ENCODE peak calls at places on chromosome 16, in five cellular contexts. One of them, this sample, is unnamed.

GRCh38 chr16:13300066-13300465 is 398.7 kb downstream of the SHISA9 start:
- DNase-seq in H54: no peak
- DNase-seq in adrenal gland: no peak
- DNase-seq in body of pancreas: no peak
- DNase-seq in GM12892: no peak
- DNase-seq in this sample: no peak

GRCh38 chr16:58661199-58661830 is 23.3 kb downstream of the SLC38A7 start:
- DNase-seq in body of pancreas: peak
- DNase-seq in GM12892: no peak
- DNase-seq in H54: peak
- DNase-seq in adrenal gland: peak
- DNase-seq in this sample: peak

GRCh38 chr16:68377667-68378420 is 67.0 kb downstream of the PRMT7 start:
- DNase-seq in H54: no peak
- DNase-seq in GM12892: no peak
- DNase-seq in body of pancreas: no peak
- DNase-seq in adrenal gland: no peak
- DNase-seq in this sample: no peak

GRCh38 chr16:72752004-72752695 is 295.8 kb downstream of the ZFHX3 start:
- DNase-seq in adrenal gland: no peak
- DNase-seq in H54: no peak
- DNase-seq in body of pancreas: no peak
- DNase-seq in GM12892: no peak
- DNase-seq in this sample: no peak

GRCh38 chr16:28491080-28491969 is 549 bp downstream of the CLN3 start:
- DNase-seq in GM12892: no peak
- DNase-seq in body of pancreas: peak
- DNase-seq in adrenal gland: peak
- DNase-seq in H54: no peak
- DNase-seq in this sample: no peak

GRCh38 chr16:30186782-30187555 is 3.6 kb downstream of the CORO1A start:
- DNase-seq in adrenal gland: peak
- DNase-seq in body of pancreas: peak
- DNase-seq in H54: no peak
- DNase-seq in GM12892: peak
- DNase-seq in this sample: no peak

GRCh38 chr16:50740747-50741146 is 1.1 kb upstream of the CYLD start:
- DNase-seq in H54: no peak
- DNase-seq in GM12892: no peak
- DNase-seq in body of pancreas: no peak
- DNase-seq in adrenal gland: no peak
- DNase-seq in this sample: no peak

GRCh38 chr16:56341656-56342397 is 83.5 kb downstream of the AMFR start:
- DNase-seq in GM12892: no peak
- DNase-seq in body of pancreas: no peak
- DNase-seq in H54: no peak
- DNase-seq in adrenal gland: no peak
- DNase-seq in this sample: no peak

GRCh38 chr16:81697886-81698635 is 81.0 kb upstream of the PLCG2 start:
- DNase-seq in body of pancreas: peak
- DNase-seq in H54: no peak
- DNase-seq in GM12892: no peak
- DNase-seq in adrenal gland: no peak
- DNase-seq in this sample: no peak

GRCh38 chr16:17359778-17360177 is 111.0 kb downstream of the XYLT1 start:
- DNase-seq in GM12892: no peak
- DNase-seq in body of pancreas: no peak
- DNase-seq in adrenal gland: no peak
- DNase-seq in H54: no peak
- DNase-seq in this sample: no peak

GRCh38 chr16:10967981-10968380 is 23.6 kb downstream of the CLEC16A start:
- DNase-seq in adrenal gland: no peak
- DNase-seq in GM12892: no peak
- DNase-seq in H54: no peak
- DNase-seq in body of pancreas: peak
- DNase-seq in this sample: no peak

GRCh38 chr16:51710930-51711563 is 560.0 kb upstream of the SALL1 start:
- DNase-seq in GM12892: no peak
- DNase-seq in adrenal gland: no peak
- DNase-seq in H54: no peak
- DNase-seq in body of pancreas: no peak
- DNase-seq in this sample: no peak

GRCh38 chr16:30555848-30556473 is 2.2 kb downstream of the ZNF764 start:
- DNase-seq in adrenal gland: no peak
- DNase-seq in H54: no peak
- DNase-seq in GM12892: no peak
- DNase-seq in body of pancreas: no peak
- DNase-seq in this sample: no peak

GRCh38 chr16:78446486-78446885 is 347.0 kb downstream of the WWOX start:
- DNase-seq in GM12892: no peak
- DNase-seq in adrenal gland: no peak
- DNase-seq in H54: no peak
- DNase-seq in body of pancreas: no peak
- DNase-seq in this sample: no peak

GRCh38 chr16:30185683-30186421 is 2.5 kb downstream of the CORO1A start:
- DNase-seq in body of pancreas: peak
- DNase-seq in GM12892: peak
- DNase-seq in adrenal gland: peak
- DNase-seq in H54: no peak
- DNase-seq in this sample: peak

GRCh38 chr16:82848013-82848412 is 221.2 kb downstream of the CDH13 start:
- DNase-seq in H54: no peak
- DNase-seq in adrenal gland: no peak
- DNase-seq in GM12892: no peak
- DNase-seq in body of pancreas: no peak
- DNase-seq in this sample: no peak

GRCh38 chr16:35711958-35712357 is 2252.5 kb downstream of the TP53TG3F start:
- DNase-seq in body of pancreas: no peak
- DNase-seq in H54: no peak
- DNase-seq in GM12892: no peak
- DNase-seq in adrenal gland: no peak
- DNase-seq in this sample: no peak

GRCh38 chr16:66858740-66859396 is 14.7 kb downstream of the CA7 start:
- DNase-seq in GM12892: no peak
- DNase-seq in body of pancreas: peak
- DNase-seq in H54: peak
- DNase-seq in adrenal gland: peak
- DNase-seq in this sample: no peak

GRCh38 chr16:68802190-68802589 is 41.1 kb upstream of the TANGO6 start:
- DNase-seq in adrenal gland: no peak
- DNase-seq in GM12892: no peak
- DNase-seq in body of pancreas: no peak
- DNase-seq in H54: no peak
- DNase-seq in this sample: no peak

GRCh38 chr16:67490330-67491096 is 7.2 kb upstream of the AGRP start:
- DNase-seq in adrenal gland: no peak
- DNase-seq in H54: no peak
- DNase-seq in body of pancreas: no peak
- DNase-seq in GM12892: no peak
- DNase-seq in this sample: no peak

GRCh38 chr16:67388591-67388990 is 4.7 kb downstream of the TPPP3 start:
- DNase-seq in GM12892: no peak
- DNase-seq in adrenal gland: no peak
- DNase-seq in body of pancreas: no peak
- DNase-seq in H54: no peak
- DNase-seq in this sample: no peak

GRCh38 chr16:23423496-23424049 is 29.4 kb downstream of the COG7 start:
- DNase-seq in adrenal gland: peak
- DNase-seq in H54: peak
- DNase-seq in GM12892: no peak
- DNase-seq in body of pancreas: peak
- DNase-seq in this sample: no peak

GRCh38 chr16:71242601-71243000 is 12.1 kb upstream of the HYDIN start:
- DNase-seq in H54: no peak
- DNase-seq in GM12892: no peak
- DNase-seq in body of pancreas: no peak
- DNase-seq in adrenal gland: no peak
- DNase-seq in this sample: no peak

GRCh38 chr16:30567160-30567990 is 4.1 kb downstream of the ZNF688 start:
- DNase-seq in adrenal gland: no peak
- DNase-seq in H54: peak
- DNase-seq in body of pancreas: no peak
- DNase-seq in GM12892: no peak
- DNase-seq in this sample: no peak

GRCh38 chr16:82633964-82634600 is 7.3 kb downstream of the CDH13 start:
- DNase-seq in GM12892: no peak
- DNase-seq in adrenal gland: no peak
- DNase-seq in H54: no peak
- DNase-seq in body of pancreas: no peak
- DNase-seq in this sample: no peak

GRCh38 chr16:3536851-3537250 is 36.0 kb downstream of the CLUAP1 start:
- DNase-seq in H54: no peak
- DNase-seq in adrenal gland: no peak
- DNase-seq in GM12892: no peak
- DNase-seq in body of pancreas: no peak
- DNase-seq in this sample: no peak

GRCh38 chr16:25064967-25065366 is 46.6 kb upstream of the LCMT1 start:
- DNase-seq in H54: no peak
- DNase-seq in adrenal gland: peak
- DNase-seq in body of pancreas: peak
- DNase-seq in GM12892: no peak
- DNase-seq in this sample: no peak

GRCh38 chr16:47905771-47906170 is 250.0 kb downstream of the ABCC12 start:
- DNase-seq in adrenal gland: no peak
- DNase-seq in GM12892: no peak
- DNase-seq in H54: peak
- DNase-seq in body of pancreas: no peak
- DNase-seq in this sample: no peak

GRCh38 chr16:26645629-26646028 is 421.1 kb upstream of the C16orf82 start:
- DNase-seq in H54: peak
- DNase-seq in body of pancreas: no peak
- DNase-seq in GM12892: no peak
- DNase-seq in adrenal gland: no peak
- DNase-seq in this sample: no peak

GRCh38 chr16:71380831-71381230 is 22.3 kb downstream of the CALB2 start:
- DNase-seq in H54: no peak
- DNase-seq in body of pancreas: no peak
- DNase-seq in adrenal gland: no peak
- DNase-seq in GM12892: no peak
- DNase-seq in this sample: no peak

DNA sequence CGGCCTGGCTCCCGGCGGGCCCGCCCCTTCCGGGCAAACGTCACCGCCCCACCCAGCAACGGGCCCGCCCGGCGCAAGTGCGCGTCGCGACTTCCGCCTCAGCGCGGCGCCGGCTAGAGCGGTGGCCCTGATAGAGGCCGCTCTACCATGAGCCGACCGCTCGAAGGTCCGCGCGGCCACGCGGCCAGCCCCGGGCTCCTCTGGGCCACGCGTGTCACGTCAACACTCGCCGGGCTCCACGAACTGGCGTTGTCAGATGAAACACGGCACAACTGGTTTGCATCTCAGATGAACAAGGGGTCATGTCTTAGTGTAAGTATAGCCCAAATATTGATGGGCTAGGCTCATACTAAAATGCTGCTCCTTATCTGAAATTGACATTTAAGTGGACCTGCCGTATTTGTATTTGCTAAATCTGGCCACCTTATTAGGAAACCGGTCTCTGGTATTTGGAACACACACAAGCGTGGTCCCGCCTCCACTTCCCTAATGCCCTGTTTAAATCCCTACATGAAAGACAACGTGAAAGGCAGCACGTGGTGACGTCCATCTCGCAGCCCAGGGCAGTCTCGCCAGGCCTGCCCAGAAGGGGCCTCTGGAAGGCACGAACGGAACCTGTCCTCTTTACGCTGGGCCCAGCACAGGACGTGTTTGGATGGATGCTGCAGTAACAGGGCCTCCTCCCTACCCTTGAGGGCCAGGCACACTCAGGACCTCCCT is at the start of gene ZNF598:
- DNase-seq in body of pancreas: peak
- DNase-seq in H54: peak
- DNase-seq in adrenal gland: peak
- DNase-seq in GM12892: peak
- DNase-seq in this sample: peak
- TF ChIP-seq POLR2A in body of pancreas: peak
- TF ChIP-seq POLR2A in H54: peak
- TF ChIP-seq POLR2A in adrenal gland: peak
- TF ChIP-seq POLR2A in GM12892: peak
- TF ChIP-seq POLR2A in this sample: peak

GRCh38 chr16:4766875-4767628 is at the start of gene ZNF500:
- DNase-seq in GM12892: peak
- DNase-seq in adrenal gland: peak
- DNase-seq in body of pancreas: peak
- DNase-seq in H54: peak
- DNase-seq in this sample: peak
- TF ChIP-seq POLR2A in GM12892: peak
- TF ChIP-seq POLR2A in adrenal gland: peak
- TF ChIP-seq POLR2A in body of pancreas: peak
- TF ChIP-seq POLR2A in H54: peak
- TF ChIP-seq POLR2A in this sample: peak

DNA sequence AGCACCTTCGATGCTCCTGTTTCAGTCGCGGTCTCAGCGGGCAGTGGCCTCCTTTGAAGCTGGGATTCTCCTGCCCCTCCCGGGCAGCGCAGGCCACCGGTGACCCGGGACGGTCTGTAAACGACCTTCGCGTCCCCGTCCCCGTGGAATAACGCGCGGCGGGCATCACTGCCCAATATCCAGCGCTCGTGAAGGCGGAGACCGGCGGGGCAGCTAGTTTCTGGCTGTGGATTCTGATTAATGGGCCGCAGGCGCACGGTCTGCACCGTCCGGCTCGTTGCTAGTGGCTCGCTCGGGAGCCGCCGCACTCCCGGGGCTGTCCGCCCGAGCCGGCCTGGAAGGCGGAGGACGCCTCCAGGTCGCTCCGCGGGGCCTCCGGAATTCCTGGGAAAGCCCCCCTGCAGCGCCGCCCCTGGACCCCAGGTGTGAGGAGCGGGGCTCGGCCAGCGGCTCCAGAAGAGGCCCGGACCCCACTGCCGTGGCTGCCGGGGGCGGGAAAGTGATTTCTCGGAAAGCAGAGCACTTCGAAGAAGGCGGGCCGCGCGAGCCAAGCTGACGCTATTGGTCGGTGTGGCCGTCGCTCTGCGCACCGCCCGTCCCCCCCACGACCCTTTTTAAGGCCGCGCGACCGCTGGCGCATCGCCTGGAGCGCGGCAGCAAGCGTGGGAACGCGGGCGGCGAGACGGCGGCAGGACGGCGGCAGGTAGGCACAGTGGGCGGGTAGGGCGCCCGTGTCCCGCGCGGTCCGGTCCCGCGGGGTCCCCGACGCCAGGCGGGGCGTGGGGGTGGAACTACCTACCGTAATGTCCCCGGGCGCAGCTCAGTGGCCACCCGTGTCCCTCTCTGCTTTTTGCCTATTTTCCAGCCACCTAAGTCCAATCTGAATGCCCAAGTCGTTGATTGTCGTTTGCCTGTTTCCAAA is at the start of gene IRF8:
- DNase-seq in GM12892: peak
- DNase-seq in adrenal gland: peak
- DNase-seq in body of pancreas: peak
- DNase-seq in H54: no peak
- DNase-seq in this sample: peak
- TF ChIP-seq POLR2A in GM12892: peak
- TF ChIP-seq POLR2A in adrenal gland: peak
- TF ChIP-seq POLR2A in body of pancreas: peak
- TF ChIP-seq POLR2A in H54: no peak
- TF ChIP-seq POLR2A in this sample: peak

GRCh38 chr16:88807626-88808453 is 3.9 kb downstream of the APRT start:
- DNase-seq in adrenal gland: no peak
- DNase-seq in body of pancreas: no peak
- DNase-seq in GM12892: no peak
- DNase-seq in H54: no peak
- DNase-seq in this sample: no peak
- TF ChIP-seq POLR2A in adrenal gland: no peak
- TF ChIP-seq POLR2A in body of pancreas: no peak
- TF ChIP-seq POLR2A in GM12892: peak
- TF ChIP-seq POLR2A in H54: no peak
- TF ChIP-seq POLR2A in this sample: no peak

This sample was measured in GM12891.